ENCODE peak calls at places on chromosome 5, in seven cellular contexts. K is brain microvascular endothelial cell, Y is kidney epithelial cell, C is RWPE1, O is neural crest cell, H is omental fat pad, S is heart right ventricle. Z is an unnamed sample.

GRCh38 chr5:143453722-143454121 is 50.2 kb upstream of the NR3C1 start:
- DNase-seq in K (no peak), Y (no peak), C (no peak), O (no peak), H (no peak), S (no peak), Z (no peak)

GRCh38 chr5:34576849-34577248 is 79.3 kb upstream of the RAI14 start:
- DNase-seq in K (no peak), Y (no peak), C (no peak), O (no peak), H (no peak), S (no peak), Z (no peak)

GRCh38 chr5:122668552-122668951 is 106.3 kb upstream of the SNX2 start:
- DNase-seq in K (no peak), Y (no peak), C (no peak), O (no peak), H (no peak), S (no peak), Z (no peak)

GRCh38 chr5:127962491-127962890 is 121.1 kb upstream of the SLC12A2 start:
- DNase-seq in K (peak; percentile 10), Y (no peak), C (no peak), O (no peak), H (no peak), S (no peak), Z (no peak)

GRCh38 chr5:136228358-136228757 is 35.4 kb upstream of the SMIM32 start:
- DNase-seq in K (no peak), Y (no peak), C (no peak), O (no peak), H (no peak), S (no peak), Z (no peak)

GRCh38 chr5:111022301-111022700 is 49.2 kb upstream of the TSLP start:
- DNase-seq in K (no peak), Y (no peak), C (no peak), O (no peak), H (no peak), S (no peak), Z (no peak)

GRCh38 chr5:101997235-101997634 is 298.8 kb downstream of the SLCO4C1 start:
- DNase-seq in K (no peak), Y (no peak), C (no peak), O (no peak), H (no peak), S (no peak), Z (no peak)

GRCh38 chr5:138180183-138180782 is 1.4 kb downstream of the KIF20A start:
- DNase-seq in K (peak; percentile 54), Y (peak; percentile 31), C (peak; percentile 81), O (peak; percentile 6), H (no peak), S (no peak), Z (no peak)

GRCh38 chr5:126806-127205 is 34.8 kb downstream of the PLEKHG4B start:
- DNase-seq in K (no peak), Y (no peak), C (no peak), O (no peak), H (no peak), S (no peak), Z (no peak)

GRCh38 chr5:60841361-60841760 is 2.7 kb downstream of the ELOVL7 start:
- DNase-seq in K (no peak), Y (no peak), C (no peak), O (no peak), H (no peak), S (no peak), Z (no peak)

GRCh38 chr5:51194626-51195025 is 188.6 kb upstream of the ISL1 start:
- DNase-seq in K (no peak), Y (no peak), C (no peak), O (no peak), H (no peak), S (no peak), Z (no peak)

GRCh38 chr5:61702784-61703183 is 370.7 kb downstream of the ZSWIM6 start:
- DNase-seq in K (no peak), Y (no peak), C (no peak), O (no peak), H (no peak), S (no peak), Z (no peak)

GRCh38 chr5:53923969-53924876 is 363.8 kb downstream of the NDUFS4 start:
- DNase-seq in K (no peak), Y (no peak), C (no peak), O (no peak), H (no peak), S (no peak), Z (no peak)

GRCh38 chr5:177994561-177995190 is 1.4 kb downstream of the PROP1 start:
- DNase-seq in K (no peak), Y (no peak), C (no peak), O (no peak), H (no peak), S (no peak), Z (no peak)

GRCh38 chr5:138725153-138725884 is 27.9 kb upstream of the CTNNA1 start:
- DNase-seq in K (peak; percentile 45), Y (peak; percentile 45), C (peak; percentile 92), O (peak; percentile 9), H (no peak), S (peak; percentile 57), Z (peak; percentile 72)

GRCh38 chr5:156219483-156219882 is 107.5 kb upstream of the SGCD start:
- DNase-seq in K (no peak), Y (no peak), C (no peak), O (no peak), H (no peak), S (no peak), Z (no peak)

GRCh38 chr5:177507165-177507564 is 2.5 kb downstream of the DOK3 start:
- DNase-seq in K (peak; percentile 45), Y (no peak), C (no peak), O (no peak), H (no peak), S (no peak), Z (no peak)

GRCh38 chr5:76083555-76084495 is 642 bp downstream of the SV2C start:
- DNase-seq in K (no peak), Y (no peak), C (no peak), O (peak; percentile 27), H (no peak), S (no peak), Z (peak; percentile 51)

GRCh38 chr5:72651779-72652178 is 144.6 kb upstream of the ZNF366 start:
- DNase-seq in K (no peak), Y (no peak), C (no peak), O (no peak), H (no peak), S (no peak), Z (no peak)

GRCh38 chr5:126503602-126504104 is 80.4 kb downstream of the GRAMD2B start:
- DNase-seq in K (peak; percentile 45), Y (no peak), C (no peak), O (no peak), H (no peak), S (no peak), Z (no peak)

GRCh38 chr5:74316064-74316586 is 324.4 kb downstream of the ENC1 start:
- DNase-seq in K (peak; percentile 98), Y (peak; percentile 98), C (peak; percentile 97), O (no peak), H (no peak), S (no peak), Z (no peak)

GRCh38 chr5:1931590-1932138 is 48.9 kb upstream of the IRX4 start:
- DNase-seq in K (no peak), Y (no peak), C (no peak), O (peak; percentile 30), H (no peak), S (peak; percentile 37), Z (peak; percentile 47)

GRCh38 chr5:133389066-133389590 is 223.2 kb downstream of the FSTL4 start:
- DNase-seq in K (no peak), Y (no peak), C (no peak), O (no peak), H (no peak), S (no peak), Z (peak; percentile 17)

GRCh38 chr5:90570034-90570433 is 11.4 kb downstream of the ADGRV1 start:
- DNase-seq in K (no peak), Y (no peak), C (no peak), O (no peak), H (no peak), S (no peak), Z (no peak)

GRCh38 chr5:109016300-109016699 is 268.6 kb downstream of the FER start:
- DNase-seq in K (no peak), Y (no peak), C (no peak), O (no peak), H (no peak), S (no peak), Z (no peak)

GRCh38 chr5:6979061-6979460 is 265.8 kb downstream of the TENT4A start:
- DNase-seq in K (no peak), Y (no peak), C (no peak), O (no peak), H (no peak), S (no peak), Z (no peak)

GRCh38 chr5:112649882-112650281 is 87.8 kb upstream of the APC start:
- DNase-seq in K (no peak), Y (no peak), C (peak; percentile 80), O (no peak), H (no peak), S (no peak), Z (no peak)

GRCh38 chr5:153905214-153905613 is 133.5 kb downstream of the FAM114A2 start:
- DNase-seq in K (no peak), Y (no peak), C (no peak), O (no peak), H (no peak), S (no peak), Z (no peak)
- TF ChIP-seq CTCF in K (peak; percentile 19), Y (no peak), C (no peak), O (no peak), H (no peak), S (no peak), Z (no peak)

GRCh38 chr5:169956756-169957155 is 23.5 kb downstream of the INSYN2B start:
- DNase-seq in K (no peak), Y (no peak), C (no peak), O (no peak), H (no peak), S (no peak), Z (no peak)
- TF ChIP-seq CTCF in K (no peak), Y (no peak), C (no peak), O (no peak), H (no peak), S (no peak), Z (no peak)

GRCh38 chr5:59660737-59661136 is 232.8 kb downstream of the PDE4D start:
- DNase-seq in K (peak; percentile 54), Y (no peak), C (peak; percentile 46), O (no peak), H (no peak), S (no peak), Z (no peak)
- TF ChIP-seq CTCF in K (peak; percentile 48), Y (peak; percentile 31), C (peak; percentile 18), O (peak; percentile 55), H (no peak), S (no peak), Z (no peak)

DNA sequence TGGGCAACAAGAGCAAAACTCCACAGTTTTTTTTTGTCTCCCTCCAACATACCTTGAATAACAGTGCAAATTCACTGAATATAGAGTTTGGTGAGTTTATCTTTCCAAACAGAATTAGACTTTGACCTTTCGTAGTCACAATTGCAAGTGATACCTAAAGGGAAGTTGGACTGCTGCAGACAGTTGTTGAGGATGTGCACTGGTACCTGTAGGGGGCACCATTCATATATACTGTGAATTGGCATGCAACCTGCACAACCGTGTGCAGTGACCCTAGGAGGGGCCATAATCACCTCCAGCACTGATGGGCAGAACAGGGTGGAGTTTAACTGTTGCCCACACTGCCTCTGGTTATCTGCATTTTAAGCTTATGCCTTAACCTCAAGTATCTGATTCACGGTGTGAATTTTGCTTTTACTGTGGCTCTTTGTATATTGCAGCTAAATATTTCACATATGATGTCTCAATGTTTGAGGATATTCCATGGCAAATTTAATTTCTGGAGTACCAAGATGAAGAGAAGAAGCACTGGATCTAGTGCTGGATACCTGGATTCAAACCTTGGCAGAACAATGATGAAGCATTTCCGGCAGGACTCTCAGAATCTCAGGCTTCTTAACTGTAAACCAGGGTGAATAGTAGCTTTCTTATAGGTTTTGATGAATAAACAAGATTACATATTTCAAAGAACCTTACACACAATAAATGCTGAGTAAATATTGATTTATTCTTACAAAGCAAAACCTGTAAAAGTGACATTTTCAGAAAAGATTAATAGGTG is 144.4 kb downstream of the ACTBL2 start:
- DNase-seq in K (no peak), Y (no peak), C (no peak), O (no peak), H (no peak), S (no peak), Z (no peak)
- TF ChIP-seq CTCF in K (peak; percentile 68), Y (peak; percentile 36), C (no peak), O (peak; percentile 50), H (no peak), S (peak; percentile 40), Z (no peak)